ENCODE peak calls at places on chromosomes 3 and 15, in ten cellular contexts. U, E, M, H, D, J, I, N, T and K are unnamed samples.

GRCh38 chr3:14208168-14208567 is 29.6 kb downstream of the LSM3 start:
- DNase-seq in U (no peak), T (no peak), N (no peak), D (no peak), I (no peak), E (no peak), H (no peak), J (no peak), M (no peak), K (no peak)

GRCh38 chr3:194281766-194282165 is 69.4 kb downstream of the CPN2 start:
- DNase-seq in E (no peak), J (no peak), M (peak), N (no peak), U (no peak), I (no peak), H (no peak), T (no peak), D (no peak), K (no peak)

GRCh38 chr3:33773627-33774026 is 24.8 kb upstream of the PDCD6IP start:
- DNase-seq in I (no peak), N (no peak), M (no peak), T (no peak), E (no peak), D (no peak), H (no peak), J (no peak), U (no peak), K (no peak)

GRCh38 chr15:34262362-34262761 is 37.5 kb downstream of the EMC4 start:
- DNase-seq in M (no peak), I (no peak), T (no peak), U (no peak), H (no peak), D (no peak), N (no peak), E (no peak), J (no peak), K (no peak)

GRCh38 chr15:49421991-49422390 is 1.1 kb upstream of the FGF7 start:
- DNase-seq in T (no peak), J (no peak), D (no peak), H (peak), I (peak), E (peak), M (peak), U (no peak), N (no peak), K (peak)

GRCh38 chr3:136882575-136882974 is 20.6 kb downstream of the NCK1 start:
- DNase-seq in H (no peak), E (no peak), J (no peak), I (no peak), T (no peak), N (no peak), D (no peak), U (no peak), M (no peak), K (no peak)

GRCh38 chr3:139537325-139537724 is 2.2 kb downstream of the RBP1 start:
- DNase-seq in D (no peak), U (no peak), I (no peak), J (no peak), M (no peak), T (no peak), N (no peak), H (no peak), E (peak), K (peak)

GRCh38 chr3:104316118-104316517 is 1050.6 kb upstream of the ALCAM start:
- DNase-seq in H (no peak), T (no peak), U (no peak), N (no peak), D (no peak), M (no peak), E (no peak), I (no peak), J (no peak), K (no peak)

GRCh38 chr3:152302521-152303021 is 33.8 kb downstream of the MBNL1 start:
- DNase-seq in D (peak), U (no peak), E (peak), I (no peak), J (peak), T (peak), H (peak), N (no peak), M (peak), K (peak)

GRCh38 chr3:197746801-197747237 is 2.9 kb upstream of the FYTTD1 start:
- DNase-seq in T (no peak), J (no peak), H (no peak), U (no peak), N (no peak), I (no peak), D (no peak), M (no peak), E (no peak), K (no peak)

GRCh38 chr3:175672119-175672689 is 813.1 kb downstream of the NAALADL2 start:
- DNase-seq in J (no peak), T (no peak), I (no peak), U (no peak), D (no peak), H (peak), M (no peak), E (peak), N (no peak), K (peak)

GRCh38 chr15:81575436-81576123 is 201.6 kb upstream of the TMC3 start:
- DNase-seq in N (no peak), D (no peak), T (no peak), E (no peak), H (no peak), I (no peak), U (no peak), M (no peak), J (no peak), K (peak)